ENCODE peak calls at places on chromosomes 2 and 18, in ten cellular contexts. O is Panc1, K is ovary, X is HCT116, Z is GM06990, S is foreskin fibroblast, E is GM23338, V is choroid plexus epithelial cell, R is prostate gland, I is heart right ventricle. L is an unnamed sample.

GRCh38 chr18:48887905-48888531 is 62.7 kb downstream of the SMAD7 start:
- DNase-seq in X (no peak), E (peak; percentile 30), K (no peak), R (no peak), O (no peak), Z (no peak), S (no peak), I (peak; percentile 42), V (no peak), L (no peak)

GRCh38 chr18:46727177-46727576 is 29.7 kb downstream of the ST8SIA5 start:
- DNase-seq in O (no peak), X (no peak), Z (no peak), E (no peak), K (no peak), S (no peak), R (no peak), V (no peak), I (no peak), L (no peak)

GRCh38 chr18:10234281-10234680 is 220.2 kb upstream of the APCDD1 start:
- DNase-seq in S (peak; percentile 54), K (no peak), X (no peak), R (no peak), I (no peak), O (no peak), Z (no peak), E (no peak), V (no peak), L (no peak)

GRCh38 chr2:207926133-207927076 is 98.9 kb downstream of the PLEKHM3 start:
- DNase-seq in K (peak; percentile 59), O (no peak), R (peak; percentile 51), S (peak; percentile 92), X (no peak), V (peak; percentile 58), I (peak; percentile 26), E (no peak), Z (no peak), L (peak; percentile 45)

GRCh38 chr18:21309248-21309647 is 67.2 kb downstream of the GREB1L start:
- DNase-seq in S (no peak), O (no peak), X (no peak), V (no peak), Z (no peak), K (no peak), E (no peak), R (no peak), I (peak; percentile 7), L (no peak)

GRCh38 chr2:200862532-200863000 is 1.9 kb downstream of the CLK1 start:
- DNase-seq in I (no peak), E (peak; percentile 39), Z (no peak), V (peak; percentile 80), S (peak; percentile 41), O (no peak), X (no peak), R (peak; percentile 55), K (peak; percentile 27), L (peak; percentile 28)

GRCh38 chr18:22831441-22831904 is 101.7 kb upstream of the RBBP8 start:
- DNase-seq in V (peak; percentile 91), I (no peak), O (no peak), Z (no peak), X (peak; percentile 32), K (no peak), S (no peak), E (no peak), R (no peak), L (peak; percentile 42)

GRCh38 chr2:202032841-202033316 is 776 bp upstream of the FZD7 start:
- DNase-seq in S (peak; percentile 35), K (peak; percentile 75), X (peak; percentile 16), R (peak; percentile 50), O (no peak), I (peak; percentile 53), V (peak; percentile 52), Z (no peak), E (peak; percentile 76), L (no peak)

GRCh38 chr18:70382992-70383717 is 94.3 kb downstream of the SOCS6 start:
- DNase-seq in V (no peak), X (no peak), S (no peak), R (no peak), I (no peak), E (no peak), O (no peak), Z (no peak), K (no peak), L (no peak)

GRCh38 chr2:70805987-70806386 is 14.4 kb downstream of the CLEC4F start:
- DNase-seq in R (no peak), O (no peak), E (no peak), I (no peak), X (no peak), Z (no peak), K (no peak), S (no peak), V (no peak), L (no peak)

GRCh38 chr18:74456409-74457042 is 582 bp downstream of the DIPK1C start:
- DNase-seq in R (no peak), S (no peak), I (no peak), Z (no peak), V (no peak), E (peak; percentile 54), O (no peak), K (no peak), X (no peak), L (no peak)

GRCh38 chr18:80067321-80067720 is 33.1 kb downstream of the RBFA start:
- DNase-seq in I (no peak), S (no peak), R (no peak), K (no peak), X (no peak), O (no peak), V (no peak), Z (no peak), E (no peak), L (no peak)

GRCh38 chr18:73850782-73851181 is 296.9 kb downstream of the FBXO15 start:
- DNase-seq in V (no peak), S (no peak), R (no peak), E (no peak), O (no peak), I (no peak), Z (no peak), X (no peak), K (no peak), L (no peak)

GRCh38 chr18:63161728-63162195 is 157.8 kb downstream of the BCL2 start:
- DNase-seq in O (no peak), K (peak; percentile 81), Z (peak; percentile 84), S (peak; percentile 80), E (no peak), X (no peak), V (peak; percentile 96), I (peak; percentile 71), R (peak; percentile 59), L (peak; percentile 61)

GRCh38 chr18:3594760-3595241 is 144.8 kb downstream of the TGIF1 start:
- DNase-seq in V (peak; percentile 44), Z (no peak), I (no peak), R (peak; percentile 41), O (no peak), E (no peak), K (peak; percentile 27), S (no peak), X (no peak), L (no peak)

GRCh38 chr2:235534608-235535422 is 41.0 kb downstream of the AGAP1 start:
- DNase-seq in R (no peak), X (no peak), S (no peak), Z (no peak), V (no peak), K (no peak), I (no peak), E (no peak), O (no peak), L (no peak)

GRCh38 chr2:62293490-62294212 is 97.7 kb downstream of the B3GNT2 start:
- DNase-seq in R (peak; percentile 83), S (no peak), Z (peak; percentile 41), V (peak; percentile 35), O (no peak), E (peak; percentile 83), X (no peak), K (peak; percentile 29), I (peak; percentile 47), L (no peak)

GRCh38 chr2:125721072-125721721 is 934.8 kb upstream of the GYPC start:
- DNase-seq in Z (no peak), V (no peak), O (no peak), K (no peak), S (no peak), X (no peak), R (no peak), E (no peak), I (no peak), L (no peak)
- H3K4me3 ChIP-seq in Z (no peak overlapping the region), V (no peak overlapping the region), O (no peak overlapping the region), K (no peak overlapping the region), S (no peak overlapping the region), X (no peak overlapping the region), R (no peak overlapping the region), E (no peak overlapping the region), I (no peak overlapping the region), L (no peak overlapping the region)

GRCh38 chr2:11365096-11365856 is 20.8 kb upstream of the ROCK2 start:
- DNase-seq in X (no peak), K (no peak), V (no peak), O (no peak), Z (no peak), S (no peak), I (no peak), R (no peak), E (no peak), L (no peak)

GRCh38 chr2:11364565-11364887 is 20.1 kb upstream of the ROCK2 start:
- DNase-seq in R (no peak), Z (no peak), X (no peak), O (no peak), K (no peak), E (no peak), V (no peak), S (no peak), I (no peak), L (no peak)

GRCh38 chr2:11368059-11368572 is 23.7 kb upstream of the ROCK2 start:
- DNase-seq in Z (no peak), R (no peak), S (no peak), I (peak; percentile 43), V (peak; percentile 37), E (no peak), O (no peak), K (no peak), X (no peak), L (no peak)

GRCh38 chr2:11366326-11366741 is 21.9 kb upstream of the ROCK2 start:
- DNase-seq in X (no peak), V (no peak), S (no peak), R (no peak), Z (no peak), K (no peak), I (no peak), E (no peak), O (no peak), L (no peak)

GRCh38 chr2:11367170-11367569 is 22.7 kb upstream of the ROCK2 start:
- DNase-seq in E (no peak), X (no peak), Z (no peak), O (no peak), I (no peak), K (no peak), V (no peak), R (no peak), S (no peak), L (no peak)
- H3K4me3 ChIP-seq in E (no peak overlapping the region), X (no peak overlapping the region), Z (no peak overlapping the region), O (no peak overlapping the region), I (no peak overlapping the region), K (no peak overlapping the region), V (no peak overlapping the region), R (no peak overlapping the region), S (no peak overlapping the region), L (no peak overlapping the region)

GRCh38 chr2:20052872-20053281 is 1.4 kb upstream of the LAPTM4A start:
- DNase-seq in V (peak; percentile 89), R (peak; percentile 33), K (peak; percentile 56), Z (no peak), X (peak; percentile 57), S (peak; percentile 83), E (peak; percentile 20), O (no peak), I (peak; percentile 61), L (no peak)
- H3K4me3 ChIP-seq in V (peak overlapping the region; percentile 92), R (peak overlapping the region; percentile 89), K (peak overlapping the region; percentile 77), Z (peak overlapping the region; percentile 84), X (peak overlapping the region; percentile 82), S (peak overlapping the region; percentile 99), E (peak overlapping the region; percentile 82), O (peak overlapping the region; percentile 98), I (peak overlapping the region; percentile 61), L (peak overlapping the region; percentile 70)

GRCh38 chr2:238848941-238849853 is 1.3 kb downstream of the TWIST2 start:
- DNase-seq in S (no peak), R (no peak), V (peak; percentile 41), E (peak; percentile 65), K (peak; percentile 27), X (no peak), I (no peak), Z (no peak), O (no peak), L (no peak)
- H3K4me3 ChIP-seq in S (peak overlapping the region; percentile 83), R (peak overlapping the region; percentile 48), V (peak overlapping the region; percentile 78), E (peak overlapping the region; percentile 66), K (peak overlapping the region; percentile 63), X (no peak overlapping the region), I (peak overlapping the region; percentile 65), Z (no peak overlapping the region), O (peak overlapping the region; percentile 51), L (peak overlapping the region; percentile 89)